ENCODE peak calls at places on chromosomes 6 and 20, in six cellular contexts. T is NCI-H1417, B is spleen, G is HS-27A, K is fibroblast of pulmonary artery, W is midbrain. N is an unnamed sample.

GRCh38 chr6:14275493-14275851 is 157.9 kb downstream of the CD83 start:
- DNase-seq in T (no peak), K (peak; percentile 48), G (no peak), W (no peak), B (peak; percentile 80), N (no peak)

GRCh38 chr6:138592698-138593097 is 93.4 kb upstream of the NHSL1 start:
- DNase-seq in T (no peak), B (no peak), G (no peak), K (no peak), W (no peak), N (no peak)

GRCh38 chr6:101722481-101722880 is 329.0 kb downstream of the GRIK2 start:
- DNase-seq in W (no peak), G (no peak), K (peak; percentile 54), B (no peak), T (no peak), N (peak; percentile 33)

GRCh38 chr6:121932071-121933009 is 467.1 kb upstream of the HSF2 start:
- DNase-seq in B (no peak), G (peak; percentile 96), W (no peak), T (no peak), K (peak; percentile 68), N (peak; percentile 94)

GRCh38 chr6:33975631-33976424 is 170.1 kb downstream of the GRM4 start:
- DNase-seq in W (no peak), K (no peak), B (peak; percentile 59), G (no peak), T (peak; percentile 9), N (no peak)

GRCh38 chr6:42523158-42523814 is 40.5 kb upstream of the UBR2 start:
- DNase-seq in T (no peak), G (no peak), W (no peak), K (no peak), B (no peak), N (no peak)

GRCh38 chr20:32982617-32983458 is 21.4 kb downstream of the SUN5 start:
- DNase-seq in W (no peak), K (no peak), G (no peak), B (peak; percentile 65), T (no peak), N (peak; percentile 21)

GRCh38 chr20:20443509-20443908 is 75.6 kb downstream of the INSM1 start:
- DNase-seq in G (no peak), B (no peak), W (no peak), K (no peak), T (no peak), N (no peak)

GRCh38 chr20:51216850-51217249 is 193.9 kb upstream of the KCNG1 start:
- DNase-seq in W (no peak), T (no peak), K (no peak), G (no peak), B (no peak), N (no peak)

GRCh38 chr6:3726421-3726820 is 25.1 kb downstream of the PXDC1 start:
- DNase-seq in G (no peak), K (no peak), B (peak; percentile 43), W (no peak), T (no peak), N (no peak)

GRCh38 chr20:62702886-62703852 is 5.5 kb upstream of the NTSR1 start:
- DNase-seq in T (peak; percentile 86), B (no peak), G (peak; percentile 77), K (peak; percentile 81), W (no peak), N (no peak)

GRCh38 chr6:167733740-167734661 is 92.7 kb upstream of the AFDN start:
- DNase-seq in T (no peak), G (no peak), B (peak; percentile 70), W (peak; percentile 42), K (peak; percentile 94), N (no peak)

GRCh38 chr6:158571826-158572652 is 12.1 kb downstream of the TMEM181 start:
- DNase-seq in G (no peak), W (no peak), B (no peak), T (no peak), K (no peak), N (no peak)

GRCh38 chr20:33554914-33555420 is 65.1 kb downstream of the CBFA2T2 start:
- DNase-seq in W (no peak), G (no peak), T (peak; percentile 50), K (peak; percentile 95), B (no peak), N (peak; percentile 38)

GRCh38 chr20:33843854-33844253 is 32.7 kb downstream of the CHMP4B start:
- DNase-seq in B (no peak), W (no peak), G (no peak), K (no peak), T (peak; percentile 24), N (no peak)

GRCh38 chr6:168865-169455 is 123.3 kb upstream of the DUSP22 start:
- DNase-seq in W (peak; percentile 75), G (no peak), T (no peak), B (no peak), K (peak; percentile 69), N (peak; percentile 63)

GRCh38 chr6:81761197-81761596 is 8.7 kb upstream of the TENT5A start:
- DNase-seq in T (no peak), K (peak; percentile 35), W (no peak), B (no peak), G (no peak), N (no peak)

GRCh38 chr20:59829415-59830106 is 103.9 kb downstream of the SYCP2 start:
- DNase-seq in T (no peak), B (peak; percentile 31), K (no peak), G (no peak), W (no peak), N (no peak)

GRCh38 chr6:36659271-36659670 is 19.2 kb upstream of the CDKN1A start:
- DNase-seq in B (no peak), G (no peak), K (peak; percentile 96), W (no peak), T (no peak), N (no peak)

GRCh38 chr20:47558295-47558694 is 56.6 kb downstream of the NCOA3 start:
- DNase-seq in K (no peak), W (no peak), G (no peak), B (no peak), T (no peak), N (peak; percentile 45)

GRCh38 chr6:56986611-56987010 is 31.7 kb downstream of the BEND6 start:
- DNase-seq in T (no peak), G (no peak), K (no peak), B (no peak), W (no peak), N (no peak)